ENCODE peak calls at places on chromosomes 2 and 18, in nine cellular contexts. C is adrenal gland, Z is transverse colon, P is IMR-90, X is heart left ventricle, T is body of pancreas, J is breast epithelium, E is gastrocnemius medialis, S is stomach. Q is an unnamed sample.

GRCh38 chr2:101106453-101107181 is 44.6 kb downstream of the TBC1D8 start:
- DNase-seq in C (no peak), Z (no peak), P (peak; percentile 1), X (no peak), T (no peak), J (no peak), E (peak; percentile 65), S (peak; percentile 56), Q (no peak)

GRCh38 chr18:3688682-3689081 is 238.7 kb downstream of the TGIF1 start:
- DNase-seq in C (no peak), Z (no peak), P (peak; percentile 99), X (no peak), T (no peak), J (no peak), E (no peak), S (no peak), Q (peak; percentile 39)

GRCh38 chr18:25957017-25957416 is 133.4 kb downstream of the SS18 start:
- DNase-seq in C (no peak), Z (no peak), P (no peak), X (no peak), T (no peak), J (no peak), E (no peak), S (no peak), Q (no peak)

GRCh38 chr2:240992572-240993291 is 5.7 kb upstream of the SNED1 start:
- DNase-seq in C (no peak), Z (no peak), P (no peak), X (peak; percentile 10), T (no peak), J (peak; percentile 51), E (no peak), S (no peak), Q (no peak)

GRCh38 chr2:37569986-37570688 is 101.3 kb downstream of the CDC42EP3 start:
- DNase-seq in C (no peak), Z (no peak), P (peak; percentile 85), X (no peak), T (no peak), J (no peak), E (no peak), S (no peak), Q (no peak)

GRCh38 chr2:106098664-106099063 is 95.4 kb downstream of the UXS1 start:
- DNase-seq in C (no peak), Z (no peak), P (no peak), X (no peak), T (no peak), J (no peak), E (no peak), S (no peak), Q (no peak)

GRCh38 chr2:169670937-169671336 is 23.3 kb downstream of the CFAP210 start:
- DNase-seq in C (no peak), Z (no peak), P (no peak), X (no peak), T (no peak), J (no peak), E (no peak), S (no peak), Q (no peak)

GRCh38 chr2:134307334-134307733 is 53.5 kb downstream of the MGAT5 start:
- DNase-seq in C (no peak), Z (no peak), P (no peak), X (no peak), T (no peak), J (no peak), E (no peak), S (no peak), Q (no peak)

GRCh38 chr2:7023542-7023941 is 106.3 kb downstream of the RNF144A start:
- DNase-seq in C (peak; percentile 81), Z (no peak), P (no peak), X (no peak), T (peak; percentile 80), J (no peak), E (no peak), S (no peak), Q (no peak)

GRCh38 chr2:11534078-11534745 is 367 bp downstream of the GREB1 start:
- DNase-seq in C (no peak), Z (no peak), P (no peak), X (no peak), T (no peak), J (no peak), E (no peak), S (no peak), Q (no peak)

GRCh38 chr2:100682536-100682935 is 119.7 kb downstream of the PDCL3 start:
- DNase-seq in C (no peak), Z (no peak), P (no peak), X (no peak), T (no peak), J (no peak), E (no peak), S (no peak), Q (peak; percentile 66)

GRCh38 chr2:167018590-167018989 is 130.3 kb downstream of the XIRP2 start:
- DNase-seq in C (no peak), Z (no peak), P (no peak), X (no peak), T (no peak), J (no peak), E (no peak), S (no peak), Q (no peak)

GRCh38 chr2:65819963-65820362 is 387.6 kb upstream of the SPRED2 start:
- DNase-seq in C (no peak), Z (no peak), P (no peak), X (no peak), T (no peak), J (no peak), E (no peak), S (no peak), Q (peak; percentile 34)

GRCh38 chr2:23268467-23269263 is 116.3 kb upstream of the KLHL29 start:
- DNase-seq in C (no peak), Z (no peak), P (no peak), X (no peak), T (no peak), J (no peak), E (no peak), S (no peak), Q (no peak)

GRCh38 chr2:241867776-241868420 is 1.6 kb upstream of the RTP5 start:
- DNase-seq in C (peak; percentile 6), Z (no peak), P (no peak), X (no peak), T (no peak), J (no peak), E (no peak), S (peak; percentile 44), Q (no peak)

GRCh38 chr18:46297621-46298020 is 193.4 kb downstream of the HAUS1 start:
- DNase-seq in C (no peak), Z (no peak), P (no peak), X (no peak), T (no peak), J (no peak), E (no peak), S (no peak), Q (no peak)

DNA sequence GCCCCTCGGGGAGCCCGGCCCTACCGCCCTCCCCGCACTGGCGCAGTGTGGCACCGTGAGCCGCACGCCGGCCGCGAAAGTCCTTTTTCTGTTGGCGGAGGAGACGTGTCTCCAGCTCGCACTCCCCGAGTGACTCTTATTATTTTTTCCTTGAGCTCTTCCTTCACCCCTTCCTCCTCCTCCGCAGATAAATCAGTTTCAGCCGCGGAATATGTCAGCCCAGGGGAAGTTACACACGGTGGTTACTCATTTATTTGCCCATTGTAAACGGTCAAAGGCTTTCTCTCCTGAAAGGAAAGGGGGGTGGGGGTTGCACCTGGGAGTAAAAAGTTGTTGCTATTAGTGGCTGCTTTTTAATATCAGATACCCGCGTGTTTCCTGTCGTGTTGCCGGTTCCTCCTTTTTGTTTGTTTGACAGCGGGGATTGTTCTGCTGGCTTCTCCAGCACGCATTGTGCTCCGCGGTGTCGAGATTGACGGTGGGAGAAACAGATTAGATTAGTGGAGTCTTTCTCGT is 1.5 kb downstream of the CRIM1 start:
- DNase-seq in C (peak; percentile 41), Z (peak; percentile 37), P (peak; percentile 50), X (peak; percentile 39), T (no peak), J (no peak), E (no peak), S (no peak), Q (no peak)
- TF ChIP-seq POLR2A in C (no peak), Z (no peak), P (no peak), X (no peak), T (no peak), J (no peak), E (no peak), S (no peak), Q (no peak)

GRCh38 chr2:107263596-107264090 is 377.7 kb upstream of the ST6GAL2 start:
- DNase-seq in C (no peak), Z (no peak), P (no peak), X (no peak), T (no peak), J (no peak), E (no peak), S (no peak), Q (no peak)

GRCh38 chr2:107255744-107256143 is 369.8 kb upstream of the ST6GAL2 start:
- DNase-seq in C (no peak), Z (no peak), P (no peak), X (no peak), T (no peak), J (no peak), E (no peak), S (no peak), Q (no peak)

GRCh38 chr2:107259411-107260195 is 373.6 kb upstream of the ST6GAL2 start:
- DNase-seq in C (no peak), Z (no peak), P (no peak), X (no peak), T (no peak), J (no peak), E (no peak), S (no peak), Q (no peak)

GRCh38 chr2:107259011-107259410 is 373.0 kb upstream of the ST6GAL2 start:
- DNase-seq in C (no peak), Z (no peak), P (no peak), X (no peak), T (no peak), J (no peak), E (no peak), S (no peak), Q (no peak)

GRCh38 chr2:107258538-107258937 is 372.6 kb upstream of the ST6GAL2 start:
- DNase-seq in C (no peak), Z (no peak), P (no peak), X (no peak), T (no peak), J (no peak), E (no peak), S (no peak), Q (no peak)
- H3K4me1 ChIP-seq in C (no peaks in the 10 kb centered on the region), Z (no peaks in the 10 kb centered on the region), P (no peaks in the 10 kb centered on the region), X (no peaks in the 10 kb centered on the region), T (no peaks in the 10 kb centered on the region), J (no peaks in the 10 kb centered on the region), E (no peaks in the 10 kb centered on the region), S (no peaks in the 10 kb centered on the region), Q (no peaks in the 10 kb centered on the region)

GRCh38 chr18:78974115-78974740 is 5.4 kb upstream of the SALL3 start:
- DNase-seq in C (no peak), Z (no peak), P (no peak), X (no peak), T (no peak), J (no peak), E (no peak), S (no peak), Q (no peak)
- TF ChIP-seq POLR2A in C (no peak), Z (no peak), P (no peak), X (no peak), T (no peak), J (no peak), E (no peak), S (no peak), Q (no peak)

DNA sequence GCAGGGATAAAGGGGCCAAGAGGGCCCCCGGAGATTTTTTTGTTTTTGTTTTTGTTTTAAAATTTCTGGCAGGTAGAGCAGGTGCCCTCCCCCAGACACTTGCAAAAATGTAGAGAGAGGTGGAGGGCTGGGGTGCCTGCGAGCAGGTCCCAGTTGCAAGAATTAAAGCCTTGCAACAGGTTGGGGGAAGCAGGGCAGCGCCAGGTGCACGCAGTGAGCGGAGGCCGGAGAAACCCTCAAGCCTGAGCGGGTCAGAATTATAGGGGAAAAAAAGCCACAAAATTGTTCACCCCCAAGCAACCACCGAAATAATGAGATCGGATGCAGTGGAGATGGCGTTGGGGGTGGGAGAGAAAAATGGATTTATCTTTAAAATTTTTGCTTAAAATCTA is 527 bp downstream of the IGFBP5 start:
- DNase-seq in C (no peak), Z (no peak), P (no peak), X (no peak), T (no peak), J (no peak), E (no peak), S (no peak), Q (no peak)
- H3K4me1 ChIP-seq in C (peaks cover 23% of the 10 kb centered on the region), Z (no peaks in the 10 kb centered on the region), P (peaks cover 19% of the 10 kb centered on the region), X (peaks cover 61% of the 10 kb centered on the region), T (peaks cover 42% of the 10 kb centered on the region), J (peaks cover 17% of the 10 kb centered on the region), E (peaks cover 67% of the 10 kb centered on the region), S (peaks cover 19% of the 10 kb centered on the region), Q (peaks cover 94% of the 10 kb centered on the region)